ENCODE peak calls at places on chromosomes 3 and 15, in five cellular contexts. M is GM12878, F is H1, R is HepG2, V is K562. L is an unnamed sample.

GRCh38 chr15:48440084-48440483 is 108.9 kb downstream of the DUT start:
- DNase-seq in V (no peak), R (no peak), F (no peak), M (no peak), L (no peak)

GRCh38 chr3:112931737-112932521 is 43.0 kb downstream of the CD200R1 start:
- DNase-seq in R (no peak), V (no peak), F (no peak), M (no peak), L (no peak)

GRCh38 chr15:92958105-92958504 is 58.0 kb downstream of the CHD2 start:
- DNase-seq in R (no peak), V (no peak), M (no peak), F (no peak), L (no peak)

GRCh38 chr3:149342413-149343340 is 9.2 kb upstream of the TM4SF18 start:
- DNase-seq in F (no peak), R (no peak), V (no peak), M (no peak), L (no peak)

GRCh38 chr15:77526582-77527163 is 106.0 kb downstream of the HMG20A start:
- DNase-seq in M (no peak), R (no peak), F (no peak), V (no peak), L (no peak)

GRCh38 chr3:25084016-25084415 is 344.0 kb upstream of the RARB start:
- DNase-seq in V (no peak), M (no peak), R (no peak), F (no peak), L (no peak)

GRCh38 chr15:89399390-89400120 is 64.9 kb upstream of the POLG start:
- DNase-seq in R (no peak), F (no peak), M (no peak), V (peak; percentile 89), L (peak; percentile 92)

GRCh38 chr3:52068055-52068704 is 11.8 kb upstream of the DUSP7 start:
- DNase-seq in M (no peak), F (no peak), V (no peak), R (no peak), L (peak; percentile 93)

GRCh38 chr3:123568034-123568433 is 16.8 kb downstream of the HACD2 start:
- DNase-seq in V (no peak), M (no peak), R (no peak), F (no peak), L (no peak)

GRCh38 chr3:16441306-16441898 is 72.1 kb downstream of the RFTN1 start:
- DNase-seq in V (no peak), R (no peak), F (no peak), M (no peak), L (peak; percentile 36)

GRCh38 chr3:96347289-96347688 is 467.1 kb upstream of the EPHA6 start:
- DNase-seq in V (no peak), F (no peak), M (no peak), R (no peak), L (no peak)

GRCh38 chr15:43763819-43764446 is 12.8 kb downstream of the ELL3 start:
- DNase-seq in R (no peak), F (no peak), M (no peak), V (no peak), L (peak; percentile 53)

GRCh38 chr15:43762824-43763223 is 13.9 kb downstream of the ELL3 start:
- DNase-seq in F (no peak), R (no peak), M (no peak), V (no peak), L (no peak)
- TF ChIP-seq USF2 in F (no peak), R (no peak), M (no peak), V (no peak), L (no peak)

DNA sequence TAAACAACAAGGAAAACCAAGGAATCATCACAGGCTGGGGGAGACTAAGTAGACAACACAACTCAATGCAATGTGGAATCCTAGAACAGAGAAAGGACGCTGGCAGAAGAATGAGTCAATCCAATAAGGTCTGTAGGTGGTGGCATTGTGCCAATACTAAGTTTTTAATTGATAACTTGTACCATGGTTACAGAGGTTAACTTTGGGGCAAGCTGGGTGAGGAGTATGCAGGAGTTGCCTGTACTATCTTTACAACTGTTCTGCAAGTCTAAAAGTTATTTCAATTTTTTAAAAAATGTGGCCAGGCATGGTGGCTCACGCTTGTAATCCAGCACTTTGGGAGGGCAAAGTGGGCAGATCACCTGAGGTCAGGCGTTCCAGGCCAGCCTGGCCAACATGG is 46.1 kb downstream of the RORA start:
- DNase-seq in M (no peak), F (no peak), V (no peak), R (no peak), L (no peak)
- TF ChIP-seq GABPA in M (no peak), F (no peak), V (no peak), R (no peak), L (no peak)

GRCh38 chr3:195153653-195154052 is 117.3 kb downstream of the XXYLT1 start:
- DNase-seq in R (no peak), V (no peak), M (no peak), F (no peak), L (no peak)

GRCh38 chr3:195154111-195154791 is 116.7 kb downstream of the XXYLT1 start:
- DNase-seq in M (no peak), R (no peak), F (no peak), V (no peak), L (no peak)

GRCh38 chr3:195151402-195151801 is 119.6 kb downstream of the XXYLT1 start:
- DNase-seq in F (no peak), R (no peak), M (no peak), V (no peak), L (no peak)

GRCh38 chr3:195151866-195152526 is 119.0 kb downstream of the XXYLT1 start:
- DNase-seq in F (no peak), R (peak; percentile 50), V (no peak), M (no peak), L (no peak)

GRCh38 chr3:195153121-195153520 is 117.8 kb downstream of the XXYLT1 start:
- DNase-seq in R (no peak), V (no peak), F (no peak), M (no peak), L (peak; percentile 54)
- TF ChIP-seq USF2 in R (no peak), V (no peak), F (no peak), M (no peak), L (no peak)

DNA sequence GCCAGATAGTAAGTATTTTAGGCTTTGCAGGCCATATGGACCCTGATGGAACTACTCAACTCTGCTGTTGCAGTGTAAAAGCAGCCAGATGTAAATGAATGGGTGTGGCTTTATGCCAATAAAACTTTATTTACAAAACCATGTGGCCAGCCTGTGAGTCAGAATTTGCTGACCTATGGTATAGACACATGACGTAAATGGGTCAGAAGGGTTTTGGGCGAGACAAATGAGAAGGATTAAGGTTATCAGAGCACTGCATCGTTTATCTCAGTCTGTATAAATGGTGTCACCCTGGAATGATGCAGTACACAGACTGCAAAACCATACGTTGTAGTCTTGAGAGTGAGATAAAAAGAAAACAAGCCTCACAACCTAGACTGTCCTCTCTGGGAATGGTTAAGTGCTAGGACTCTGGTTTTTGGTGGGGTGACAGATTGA is 45.8 kb downstream of the ABHD5 start:
- DNase-seq in F (no peak), R (no peak), M (no peak), V (no peak), L (no peak)
- TF ChIP-seq GABPA in F (no peak), R (no peak), M (no peak), V (no peak), L (no peak)

DNA sequence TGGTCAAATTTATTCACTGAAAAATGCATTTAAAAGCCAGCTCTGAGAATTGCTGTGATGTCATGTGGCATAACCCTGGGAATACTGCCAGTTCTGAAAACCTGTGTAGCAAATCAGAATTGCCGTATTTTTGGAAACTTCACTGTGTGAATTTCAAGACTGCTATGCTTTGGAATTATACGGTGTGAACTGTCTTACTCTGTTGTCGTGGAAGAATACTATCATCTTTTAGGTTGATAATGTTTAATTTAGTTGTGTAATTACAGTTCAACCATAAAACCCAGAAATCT is 268.7 kb downstream of the PTPRG start:
- DNase-seq in M (no peak), R (no peak), F (no peak), V (no peak), L (no peak)
- TF ChIP-seq USF2 in M (no peak), R (no peak), F (no peak), V (no peak), L (no peak)

GRCh38 chr15:73344051-73344450 is 24.7 kb downstream of the HCN4 start:
- DNase-seq in F (no peak), V (no peak), R (no peak), M (no peak), L (no peak)

GRCh38 chr15:73345658-73346057 is 23.1 kb downstream of the HCN4 start:
- DNase-seq in F (no peak), M (no peak), R (no peak), V (no peak), L (no peak)

GRCh38 chr15:73349191-73349590 is 19.6 kb downstream of the HCN4 start:
- DNase-seq in M (no peak), F (no peak), R (no peak), V (no peak), L (no peak)

GRCh38 chr15:73341886-73342600 is 26.7 kb downstream of the HCN4 start:
- DNase-seq in V (no peak), F (no peak), R (no peak), M (no peak), L (peak; percentile 61)

GRCh38 chr15:73346735-73347312 is 21.9 kb downstream of the HCN4 start:
- DNase-seq in V (peak; percentile 73), F (peak; percentile 34), M (no peak), R (peak; percentile 27), L (no peak)
- TF ChIP-seq GABPA in V (no peak), F (no peak), M (no peak), R (no peak), L (no peak)

GRCh38 chr15:99181544-99181943 is 67.8 kb downstream of the TTC23 start:
- DNase-seq in R (no peak), F (no peak), V (no peak), M (no peak), L (no peak)
- TF ChIP-seq USF2 in R (no peak), F (no peak), V (no peak), M (no peak), L (no peak)

DNA sequence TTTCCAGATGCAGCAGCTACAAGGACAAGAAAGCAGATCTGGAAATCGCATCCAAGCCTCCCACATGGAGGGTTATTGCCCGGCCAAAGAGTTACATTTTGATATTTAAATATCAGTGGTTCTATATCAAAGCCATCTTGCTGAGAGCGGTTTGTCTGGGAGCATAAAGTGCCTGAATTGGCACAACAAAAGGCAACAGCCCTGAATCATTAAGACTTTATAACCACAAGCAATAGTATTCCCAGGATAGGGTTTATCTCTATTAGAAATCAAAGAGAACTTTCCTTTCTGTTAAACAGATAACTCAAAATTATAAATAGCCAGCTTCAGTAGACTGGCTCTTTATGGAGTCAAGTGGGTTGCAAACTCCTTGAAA is 564.7 kb downstream of the ROBO1 start:
- DNase-seq in R (no peak), M (no peak), F (no peak), V (no peak), L (no peak)
- TF ChIP-seq GABPA in R (no peak), M (no peak), F (no peak), V (no peak), L (no peak)

L was measured in SK-N-SH.